ENCODE peak calls at places on chromosomes 16 and 17, in seven cellular contexts. G is NCI-H1092; U is AG10803; T is spleen; K is fibroblast of pulmonary artery; Q is activated CD8-positive, alpha-beta T cell treated with anti-CD3 and anti-CD28 coated beads, Interleukin-2, amount 10 ng/mL, durations not matched to agents 7 days and 5 days; Z is CD8-positive, alpha-beta T cell. F is an unnamed sample.
A peak's percentile ranks its signal among the peaks of the same experiment; 100 is the strongest.

GRCh38 chr16:85220125-85220839 is 108.0 kb upstream of the CIBAR2 start:
- DNase-seq in Q (no peak), U (peak; percentile 90), K (peak; percentile 79), Z (no peak), G (peak; percentile 98), T (no peak), F (no peak)

GRCh38 chr16:275041-275621 is 613 bp downstream of the RGS11 start:
- DNase-seq in Z (no peak), T (no peak), G (no peak), U (no peak), K (no peak), Q (no peak), F (no peak)

GRCh38 chr16:49416276-49416675 is 42.7 kb downstream of the C16orf78 start:
- DNase-seq in K (no peak), U (no peak), Q (no peak), T (peak; percentile 25), G (no peak), Z (no peak), F (no peak)

GRCh38 chr16:29307598-29308507 is 98.7 kb downstream of the NPIPB11 start:
- DNase-seq in T (no peak), K (no peak), U (no peak), Q (no peak), Z (no peak), G (no peak), F (no peak)

GRCh38 chr17:39051001-39051605 is 83.9 kb upstream of the FBXO47 start:
- DNase-seq in Q (no peak), U (no peak), K (no peak), T (no peak), Z (no peak), G (no peak), F (no peak)

GRCh38 chr17:58641937-58642336 is 49.9 kb downstream of the TEX14 start:
- DNase-seq in T (no peak), Z (no peak), G (no peak), K (no peak), U (no peak), Q (no peak), F (no peak)

GRCh38 chr17:82241183-82241925 is 12.5 kb downstream of the SLC16A3 start:
- DNase-seq in T (peak; percentile 91), Q (no peak), K (peak; percentile 74), U (peak; percentile 69), Z (no peak), G (no peak), F (no peak)

GRCh38 chr17:35313875-35314409 is 59.5 kb downstream of the SLFN11 start:
- DNase-seq in Z (peak; percentile 39), Q (peak; percentile 24), T (peak; percentile 85), G (no peak), K (no peak), U (no peak), F (no peak)

GRCh38 chr16:23511731-23512130 is 1.4 kb upstream of the GGA2 start:
- DNase-seq in G (no peak), U (no peak), T (no peak), Q (no peak), K (no peak), Z (no peak), F (no peak)

GRCh38 chr16:1494129-1494640 is 1.0 kb downstream of the TELO2 start:
- DNase-seq in T (peak; percentile 81), U (peak; percentile 80), Q (no peak), K (peak; percentile 86), G (no peak), Z (no peak), F (no peak)

GRCh38 chr17:44121206-44121605 is 2.2 kb downstream of the HDAC5 start:
- DNase-seq in U (no peak), K (no peak), T (no peak), G (no peak), Z (no peak), Q (no peak), F (no peak)

GRCh38 chr17:80263253-80264047 is 2.8 kb downstream of the RNF213 start:
- DNase-seq in Z (peak; percentile 90), T (peak; percentile 94), Q (peak; percentile 96), U (peak; percentile 87), G (no peak), K (peak; percentile 80), F (no peak)

GRCh38 chr16:50547340-50547865 is 793 bp upstream of the NKD1 start:
- DNase-seq in K (no peak), G (no peak), Q (peak; percentile 85), U (no peak), Z (peak; percentile 89), T (peak; percentile 88), F (no peak)

GRCh38 chr16:84462296-84463210 is 41.9 kb downstream of the MEAK7 start:
- DNase-seq in K (no peak), Z (no peak), Q (no peak), T (peak; percentile 56), U (no peak), G (no peak), F (no peak)

GRCh38 chr16:13158427-13158826 is 257.0 kb downstream of the SHISA9 start:
- DNase-seq in Z (no peak), G (no peak), K (no peak), T (no peak), Q (no peak), U (no peak), F (no peak)

GRCh38 chr16:84096447-84097005 is 20.2 kb downstream of the MBTPS1 start:
- DNase-seq in U (no peak), Z (no peak), K (no peak), Q (no peak), G (peak; percentile 13), T (no peak), F (no peak)

GRCh38 chr16:53417011-53417410 is 17.3 kb upstream of the RBL2 start:
- DNase-seq in Z (no peak), Q (no peak), K (peak; percentile 32), U (peak; percentile 77), T (no peak), G (no peak), F (no peak)

GRCh38 chr17:19978206-19978802 is 676 bp upstream of the AKAP10 start:
- DNase-seq in G (no peak), U (peak; percentile 3), Z (peak; percentile 16), K (no peak), Q (peak; percentile 55), T (peak; percentile 84), F (no peak)

GRCh38 chr17:32015245-32016013 is 8.2 kb downstream of the LRRC37B start:
- DNase-seq in Q (no peak), Z (no peak), K (no peak), U (no peak), G (peak; percentile 81), T (peak; percentile 18), F (no peak)

GRCh38 chr17:151004-151403 is 13.6 kb downstream of the SCGB1C2 start:
- DNase-seq in K (no peak), Z (no peak), T (no peak), G (no peak), Q (no peak), U (no peak), F (no peak)

GRCh38 chr17:4204676-4205075 is 59.1 kb downstream of the ANKFY1 start:
- DNase-seq in Q (no peak), K (peak; percentile 89), Z (no peak), T (no peak), G (no peak), U (peak; percentile 99), F (peak; percentile 52)

GRCh38 chr17:73522696-73523095 is 121.5 kb downstream of the SDK2 start:
- DNase-seq in Z (no peak), Q (no peak), K (no peak), U (no peak), G (no peak), T (peak; percentile 64), F (no peak)

GRCh38 chr16:52446076-52446475 is 100.9 kb downstream of the TOX3 start:
- DNase-seq in U (no peak), Z (no peak), G (no peak), Q (no peak), T (no peak), K (peak; percentile 1), F (no peak)

F was measured in GOT3.